ENCODE peak calls at places on chromosome 20, in seven cellular contexts. One of them, this sample, is unnamed.

GRCh38 chr20:8117636-8118413 is 14.2 kb upstream of the PLCB1 start:
- DNase-seq in adrenal gland: no peak
- DNase-seq in SJCRH30: no peak
- DNase-seq in stimulated activated CD4-positive, alpha-beta T cell treated with anti-CD3 and anti-CD28 coated beads, Interleukin-2, amount 100 ng/mL, for 48 hours: no peak
- DNase-seq in GM13976: no peak
- DNase-seq in sigmoid colon: no peak
- DNase-seq in T-helper 2 cell: no peak
- DNase-seq in this sample: no peak

GRCh38 chr20:62519826-62520225 is 44.0 kb upstream of the GATA5 start:
- DNase-seq in adrenal gland: no peak
- DNase-seq in SJCRH30: no peak
- DNase-seq in stimulated activated CD4-positive, alpha-beta T cell treated with anti-CD3 and anti-CD28 coated beads, Interleukin-2, amount 100 ng/mL, for 48 hours: no peak
- DNase-seq in GM13976: no peak
- DNase-seq in sigmoid colon: no peak
- DNase-seq in T-helper 2 cell: no peak
- DNase-seq in this sample: no peak

GRCh38 chr20:8633366-8633765 is 435.5 kb upstream of the PLCB4 start:
- DNase-seq in adrenal gland: no peak
- DNase-seq in SJCRH30: no peak
- DNase-seq in stimulated activated CD4-positive, alpha-beta T cell treated with anti-CD3 and anti-CD28 coated beads, Interleukin-2, amount 100 ng/mL, for 48 hours: no peak
- DNase-seq in GM13976: no peak
- DNase-seq in sigmoid colon: no peak
- DNase-seq in T-helper 2 cell: no peak
- DNase-seq in this sample: no peak

GRCh38 chr20:63627700-63628245 is 872 bp upstream of the GMEB2 start:
- DNase-seq in adrenal gland: no peak
- DNase-seq in SJCRH30: no peak
- DNase-seq in stimulated activated CD4-positive, alpha-beta T cell treated with anti-CD3 and anti-CD28 coated beads, Interleukin-2, amount 100 ng/mL, for 48 hours: no peak
- DNase-seq in GM13976: no peak
- DNase-seq in sigmoid colon: no peak
- DNase-seq in T-helper 2 cell: no peak
- DNase-seq in this sample: no peak

GRCh38 chr20:45919536-45919933 is 7.6 kb upstream of the PLTP start:
- DNase-seq in adrenal gland: peak
- DNase-seq in SJCRH30: peak
- DNase-seq in stimulated activated CD4-positive, alpha-beta T cell treated with anti-CD3 and anti-CD28 coated beads, Interleukin-2, amount 100 ng/mL, for 48 hours: no peak
- DNase-seq in GM13976: no peak
- DNase-seq in sigmoid colon: peak
- DNase-seq in T-helper 2 cell: no peak
- DNase-seq in this sample: no peak

GRCh38 chr20:46803446-46804020 is 91.1 kb upstream of the EYA2 start:
- DNase-seq in adrenal gland: no peak
- DNase-seq in SJCRH30: no peak
- DNase-seq in stimulated activated CD4-positive, alpha-beta T cell treated with anti-CD3 and anti-CD28 coated beads, Interleukin-2, amount 100 ng/mL, for 48 hours: no peak
- DNase-seq in GM13976: no peak
- DNase-seq in sigmoid colon: no peak
- DNase-seq in T-helper 2 cell: no peak
- DNase-seq in this sample: no peak

GRCh38 chr20:17456226-17456625 is 75.0 kb downstream of the BFSP1 start:
- DNase-seq in adrenal gland: no peak
- DNase-seq in SJCRH30: peak
- DNase-seq in stimulated activated CD4-positive, alpha-beta T cell treated with anti-CD3 and anti-CD28 coated beads, Interleukin-2, amount 100 ng/mL, for 48 hours: no peak
- DNase-seq in GM13976: no peak
- DNase-seq in sigmoid colon: no peak
- DNase-seq in T-helper 2 cell: no peak
- DNase-seq in this sample: no peak

GRCh38 chr20:5825136-5825719 is 75.0 kb downstream of the SHLD1 start:
- DNase-seq in adrenal gland: no peak
- DNase-seq in SJCRH30: no peak
- DNase-seq in stimulated activated CD4-positive, alpha-beta T cell treated with anti-CD3 and anti-CD28 coated beads, Interleukin-2, amount 100 ng/mL, for 48 hours: no peak
- DNase-seq in GM13976: no peak
- DNase-seq in sigmoid colon: no peak
- DNase-seq in T-helper 2 cell: no peak
- DNase-seq in this sample: no peak

GRCh38 chr20:32201296-32201976 is 6.1 kb downstream of the PLAGL2 start:
- DNase-seq in adrenal gland: no peak
- DNase-seq in SJCRH30: no peak
- DNase-seq in stimulated activated CD4-positive, alpha-beta T cell treated with anti-CD3 and anti-CD28 coated beads, Interleukin-2, amount 100 ng/mL, for 48 hours: no peak
- DNase-seq in GM13976: no peak
- DNase-seq in sigmoid colon: no peak
- DNase-seq in T-helper 2 cell: no peak
- DNase-seq in this sample: no peak

GRCh38 chr20:3716195-3716834 is 3.9 kb upstream of the SIGLEC1 start:
- DNase-seq in adrenal gland: peak
- DNase-seq in SJCRH30: peak
- DNase-seq in stimulated activated CD4-positive, alpha-beta T cell treated with anti-CD3 and anti-CD28 coated beads, Interleukin-2, amount 100 ng/mL, for 48 hours: peak
- DNase-seq in GM13976: peak
- DNase-seq in sigmoid colon: peak
- DNase-seq in T-helper 2 cell: no peak
- DNase-seq in this sample: no peak

GRCh38 chr20:58699246-58700107 is 6.9 kb downstream of the NPEPL1 start:
- DNase-seq in adrenal gland: peak
- DNase-seq in SJCRH30: no peak
- DNase-seq in stimulated activated CD4-positive, alpha-beta T cell treated with anti-CD3 and anti-CD28 coated beads, Interleukin-2, amount 100 ng/mL, for 48 hours: no peak
- DNase-seq in GM13976: no peak
- DNase-seq in sigmoid colon: peak
- DNase-seq in T-helper 2 cell: no peak
- DNase-seq in this sample: no peak

GRCh38 chr20:15455279-15455678 is 1117.9 kb upstream of the FLRT3 start:
- DNase-seq in adrenal gland: no peak
- DNase-seq in SJCRH30: no peak
- DNase-seq in stimulated activated CD4-positive, alpha-beta T cell treated with anti-CD3 and anti-CD28 coated beads, Interleukin-2, amount 100 ng/mL, for 48 hours: no peak
- DNase-seq in GM13976: no peak
- DNase-seq in sigmoid colon: no peak
- DNase-seq in T-helper 2 cell: no peak
- DNase-seq in this sample: no peak

GRCh38 chr20:63014710-63015109 is 7.9 kb upstream of the BHLHE23 start:
- DNase-seq in adrenal gland: no peak
- DNase-seq in SJCRH30: peak
- DNase-seq in stimulated activated CD4-positive, alpha-beta T cell treated with anti-CD3 and anti-CD28 coated beads, Interleukin-2, amount 100 ng/mL, for 48 hours: no peak
- DNase-seq in GM13976: peak
- DNase-seq in sigmoid colon: no peak
- DNase-seq in T-helper 2 cell: no peak
- DNase-seq in this sample: no peak

GRCh38 chr20:36579996-36580545 is 6.7 kb downstream of the TGIF2 start:
- DNase-seq in adrenal gland: no peak
- DNase-seq in SJCRH30: no peak
- DNase-seq in stimulated activated CD4-positive, alpha-beta T cell treated with anti-CD3 and anti-CD28 coated beads, Interleukin-2, amount 100 ng/mL, for 48 hours: no peak
- DNase-seq in GM13976: no peak
- DNase-seq in sigmoid colon: no peak
- DNase-seq in T-helper 2 cell: no peak
- DNase-seq in this sample: no peak

GRCh38 chr20:23128461-23129125 is 42.5 kb upstream of the CD93 start:
- DNase-seq in adrenal gland: peak
- DNase-seq in SJCRH30: no peak
- DNase-seq in stimulated activated CD4-positive, alpha-beta T cell treated with anti-CD3 and anti-CD28 coated beads, Interleukin-2, amount 100 ng/mL, for 48 hours: no peak
- DNase-seq in GM13976: no peak
- DNase-seq in sigmoid colon: peak
- DNase-seq in T-helper 2 cell: no peak
- DNase-seq in this sample: no peak

GRCh38 chr20:57369601-57370000 is 18.5 kb downstream of the RAE1 start:
- DNase-seq in adrenal gland: no peak
- DNase-seq in SJCRH30: no peak
- DNase-seq in stimulated activated CD4-positive, alpha-beta T cell treated with anti-CD3 and anti-CD28 coated beads, Interleukin-2, amount 100 ng/mL, for 48 hours: no peak
- DNase-seq in GM13976: no peak
- DNase-seq in sigmoid colon: no peak
- DNase-seq in T-helper 2 cell: no peak
- DNase-seq in this sample: no peak

GRCh38 chr20:58749098-58749766 is 56.6 kb downstream of the NPEPL1 start:
- DNase-seq in adrenal gland: no peak
- DNase-seq in SJCRH30: no peak
- DNase-seq in stimulated activated CD4-positive, alpha-beta T cell treated with anti-CD3 and anti-CD28 coated beads, Interleukin-2, amount 100 ng/mL, for 48 hours: no peak
- DNase-seq in GM13976: no peak
- DNase-seq in sigmoid colon: no peak
- DNase-seq in T-helper 2 cell: no peak
- DNase-seq in this sample: no peak

GRCh38 chr20:60200305-60200918 is 242.2 kb downstream of the CDH26 start:
- DNase-seq in adrenal gland: no peak
- DNase-seq in SJCRH30: no peak
- DNase-seq in stimulated activated CD4-positive, alpha-beta T cell treated with anti-CD3 and anti-CD28 coated beads, Interleukin-2, amount 100 ng/mL, for 48 hours: no peak
- DNase-seq in GM13976: no peak
- DNase-seq in sigmoid colon: no peak
- DNase-seq in T-helper 2 cell: no peak
- DNase-seq in this sample: no peak

GRCh38 chr20:57547250-57547649 is 13.7 kb upstream of the PCK1 start:
- DNase-seq in adrenal gland: no peak
- DNase-seq in SJCRH30: no peak
- DNase-seq in stimulated activated CD4-positive, alpha-beta T cell treated with anti-CD3 and anti-CD28 coated beads, Interleukin-2, amount 100 ng/mL, for 48 hours: no peak
- DNase-seq in GM13976: no peak
- DNase-seq in sigmoid colon: peak
- DNase-seq in T-helper 2 cell: no peak
- DNase-seq in this sample: no peak